ENCODE peak calls at places on chromosomes 7 and 10, in four cellular contexts. T is SK-N-SH, U is K562, P is GM12878. Y is an unnamed sample.
A peak's percentile ranks its signal among the peaks of the same experiment; 100 is the strongest.

GRCh38 chr10:6516277-6516676 is 63.8 kb downstream of the PRKCQ start:
- DNase-seq in T (no peak), U (no peak), P (no peak), Y (no peak)

GRCh38 chr7:28269700-28270361 is 89.2 kb upstream of the JAZF1 start:
- DNase-seq in T (no peak), U (no peak), P (no peak), Y (no peak)

GRCh38 chr10:101241840-101242707 is 12.8 kb upstream of the LBX1 start:
- DNase-seq in T (no peak), U (no peak), P (no peak), Y (no peak)

GRCh38 chr10:70162157-70162891 is 8.0 kb downstream of the SAR1A start:
- DNase-seq in T (no peak), U (no peak), P (no peak), Y (no peak)

GRCh38 chr10:122992031-122992585 is 11.9 kb downstream of the PSTK start:
- DNase-seq in T (no peak), U (no peak), P (no peak), Y (no peak)

GRCh38 chr7:42878303-42878702 is 33.6 kb downstream of the C7orf25 start:
- DNase-seq in T (no peak), U (no peak), P (no peak), Y (no peak)

GRCh38 chr10:126017961-126018560 is 121.7 kb downstream of the FANK1 start:
- DNase-seq in T (no peak), U (no peak), P (no peak), Y (no peak)

GRCh38 chr7:123635551-123636359 is 19.9 kb upstream of the LMOD2 start:
- DNase-seq in T (peak; percentile 72), U (peak; percentile 40), P (no peak), Y (peak; percentile 5)

GRCh38 chr10:107671968-107672367 is 507.5 kb upstream of the SORCS1 start:
- DNase-seq in T (no peak), U (no peak), P (no peak), Y (no peak)

GRCh38 chr10:102148275-102148674 is 3.9 kb upstream of the NOLC1 start:
- DNase-seq in T (no peak), U (no peak), P (no peak), Y (no peak)

GRCh38 chr7:39621261-39621660 is 2.1 kb upstream of the RALA start:
- DNase-seq in T (no peak), U (no peak), P (no peak), Y (no peak)

GRCh38 chr7:151226875-151227782 is at the start of gene ABCF2:
- DNase-seq in T (peak; percentile 99), U (peak; percentile 100), P (peak; percentile 85), Y (peak; percentile 96)

GRCh38 chr10:89414879-89415821 is 782 bp downstream of the IFIT5 start:
- DNase-seq in T (peak; percentile 82), U (no peak), P (no peak), Y (no peak)

GRCh38 chr7:82699773-82700186 is 256.2 kb upstream of the CACNA2D1 start:
- DNase-seq in T (no peak), U (no peak), P (no peak), Y (no peak)

GRCh38 chr10:52540479-52540984 is 226.5 kb downstream of the DKK1 start:
- DNase-seq in T (peak; percentile 10), U (no peak), P (no peak), Y (no peak)

GRCh38 chr10:17210361-17210760 is 8.9 kb upstream of the TRDMT1 start:
- DNase-seq in T (no peak), U (no peak), P (no peak), Y (no peak)

GRCh38 chr7:33821970-33822369 is 83.4 kb upstream of the BMPER start:
- DNase-seq in T (no peak), U (no peak), P (no peak), Y (no peak)

GRCh38 chr10:128633864-128634541 is 507.8 kb upstream of the MKI67 start:
- DNase-seq in T (no peak), U (no peak), P (no peak), Y (no peak)

GRCh38 chr7:23012797-23013714 is 874 bp downstream of the HYCC1 start:
- DNase-seq in T (peak; percentile 62), U (peak; percentile 36), P (no peak), Y (peak; percentile 14)

GRCh38 chr7:54546986-54547314 is 4.8 kb downstream of the VSTM2A start:
- DNase-seq in T (no peak), U (no peak), P (no peak), Y (no peak)

GRCh38 chr7:68107256-68107655 is 1110.6 kb downstream of the TYW1 start:
- DNase-seq in T (peak; percentile 49), U (no peak), P (no peak), Y (no peak)

GRCh38 chr10:75352650-75353049 is 48.9 kb downstream of the ZNF503 start:
- DNase-seq in T (no peak), U (no peak), P (no peak), Y (peak; percentile 47)

GRCh38 chr7:116180302-116180701 is 30.0 kb upstream of the TES start:
- DNase-seq in T (peak; percentile 71), U (peak; percentile 47), P (no peak), Y (peak; percentile 31)

GRCh38 chr10:129021597-129022304 is 445.3 kb upstream of the MGMT start:
- DNase-seq in T (no peak), U (no peak), P (no peak), Y (no peak)

GRCh38 chr10:124302951-124303505 is 115.7 kb downstream of the OAT start:
- DNase-seq in T (no peak), U (no peak), P (no peak), Y (no peak)

GRCh38 chr7:33901847-33902246 is 3.5 kb upstream of the BMPER start:
- DNase-seq in T (no peak), U (no peak), P (no peak), Y (no peak)

GRCh38 chr10:45425628-45426563 is 51.9 kb downstream of the ALOX5 start:
- DNase-seq in T (no peak), U (no peak), P (no peak), Y (no peak)

GRCh38 chr7:34672430-34672829 is 14.4 kb downstream of the NPSR1 start:
- DNase-seq in T (no peak), U (no peak), P (no peak), Y (no peak)

GRCh38 chr10:119502214-119502613 is 40.3 kb downstream of the RGS10 start:
- DNase-seq in T (no peak), U (no peak), P (no peak), Y (no peak)

GRCh38 chr10:13759167-13759566 is 172.4 kb downstream of the PRPF18 start:
- DNase-seq in T (no peak), U (no peak), P (no peak), Y (no peak)

GRCh38 chr10:308572-309085 is 173.4 kb downstream of the ZMYND11 start:
- DNase-seq in T (no peak), U (no peak), P (no peak), Y (peak; percentile 31)

GRCh38 chr10:110376021-110376773 is 71.5 kb upstream of the SMNDC1 start:
- DNase-seq in T (no peak), U (no peak), P (no peak), Y (peak; percentile 43)

GRCh38 chr10:69228151-69228550 is 8.0 kb downstream of the HKDC1 start:
- DNase-seq in T (no peak), U (no peak), P (no peak), Y (no peak)

GRCh38 chr10:3424102-3424803 is 251.7 kb upstream of the PITRM1 start:
- DNase-seq in T (peak; percentile 41), U (no peak), P (no peak), Y (no peak)
- TF ChIP-seq FOXM1 in T (peak; percentile 69), U (no peak), P (no peak), Y (no peak)

DNA sequence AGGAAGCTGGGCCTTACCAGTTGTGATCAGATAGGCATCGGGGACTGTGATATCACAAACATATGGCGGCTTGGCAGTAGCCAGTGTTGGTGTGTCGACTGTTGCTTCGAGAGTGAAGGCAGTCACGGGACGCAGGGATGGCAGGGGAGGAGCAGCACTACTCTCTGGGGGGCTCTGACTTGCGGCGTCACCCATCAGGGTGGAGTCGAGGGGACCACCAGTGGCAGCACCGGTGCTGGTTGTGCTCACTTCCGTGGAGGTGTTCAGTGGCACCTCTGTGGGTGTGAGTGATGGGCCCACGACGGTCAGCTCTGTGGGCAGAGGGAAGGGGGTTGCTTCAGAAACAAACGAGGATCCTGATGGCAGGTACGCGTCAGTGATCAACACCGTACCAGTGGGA is 64.5 kb downstream of the KIAA1549 start:
- DNase-seq in T (no peak), U (no peak), P (no peak), Y (no peak)
- TF ChIP-seq JUND in T (no peak), U (no peak), P (no peak), Y (no peak)

GRCh38 chr7:134364619-134365037 is 47.9 kb upstream of the SLC35B4 start:
- DNase-seq in T (no peak), U (no peak), P (no peak), Y (peak; percentile 59)

GRCh38 chr7:134368851-134369533 is 52.3 kb upstream of the SLC35B4 start:
- DNase-seq in T (no peak), U (no peak), P (no peak), Y (peak; percentile 87)

GRCh38 chr7:134367956-134368749 is 51.4 kb upstream of the SLC35B4 start:
- DNase-seq in T (no peak), U (no peak), P (no peak), Y (no peak)

GRCh38 chr7:134365341-134366054 is 48.8 kb upstream of the SLC35B4 start:
- DNase-seq in T (no peak), U (peak; percentile 28), P (no peak), Y (no peak)

GRCh38 chr7:134366481-134366880 is 49.8 kb upstream of the SLC35B4 start:
- DNase-seq in T (no peak), U (no peak), P (no peak), Y (peak; percentile 82)
- TF ChIP-seq FOXM1 in T (no peak), U (no peak), P (no peak), Y (no peak)

GRCh38 chr10:77459905-77460304 is 177.7 kb downstream of the KCNMA1 start:
- DNase-seq in T (no peak), U (no peak), P (no peak), Y (no peak)
- TF ChIP-seq JUND in T (no peak), U (no peak), P (no peak), Y (no peak)

DNA sequence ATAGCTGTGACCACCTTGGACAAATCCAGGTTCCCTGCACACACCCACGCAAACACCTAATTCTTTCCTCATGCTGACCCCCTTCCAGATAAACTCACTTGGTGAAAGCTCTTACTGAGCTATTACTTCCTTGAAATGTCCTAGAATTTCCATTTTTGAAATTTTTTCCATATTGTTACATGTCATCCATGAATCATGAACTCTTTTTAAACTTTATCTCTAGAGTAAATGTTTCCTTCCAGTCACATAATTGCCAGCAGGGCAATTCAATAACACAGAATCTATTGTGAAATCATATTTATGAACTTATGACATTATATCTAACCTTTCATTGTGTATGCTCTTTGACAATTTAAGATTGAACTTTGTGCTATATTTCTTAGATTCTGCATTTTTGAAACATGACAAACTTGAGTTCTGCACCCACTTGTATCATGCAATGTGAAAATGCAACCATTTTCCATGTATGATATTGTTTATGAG is 26.8 kb upstream of the FGL2 start:
- DNase-seq in T (no peak), U (no peak), P (no peak), Y (no peak)
- TF ChIP-seq FOXM1 in T (no peak), U (no peak), P (no peak), Y (no peak)

GRCh38 chr10:132867801-132868644 is 74.3 kb downstream of the CFAP46 start:
- DNase-seq in T (no peak), U (no peak), P (no peak), Y (no peak)
- TF ChIP-seq JUND in T (no peak), U (no peak), P (no peak), Y (no peak)